ENCODE peak calls at places on chromosomes 3 and 15, in four cellular contexts. P is adrenal gland, J is right cardiac atrium, T is psoas muscle. Y is an unnamed sample. For H3K4me1 and H3K27me3, the result is how much of the 10 kb centered on the place peaks cover.

GRCh38 chr3:111895079-111895478 is 36.0 kb downstream of the PHLDB2 start:
- DNase-seq in T (no peak), P (no peak), J (no peak), Y (no peak)

GRCh38 chr3:38117163-38117716 is 19.7 kb downstream of the ACAA1 start:
- DNase-seq in P (peak), T (no peak), J (no peak), Y (no peak)

GRCh38 chr3:172181936-172182708 is 142.7 kb downstream of the FNDC3B start:
- DNase-seq in J (no peak), P (no peak), T (no peak), Y (no peak)

GRCh38 chr3:178284180-178284579 is 252.1 kb upstream of the KCNMB2 start:
- DNase-seq in T (no peak), P (no peak), J (no peak), Y (no peak)

GRCh38 chr3:120144267-120144666 is 50.0 kb upstream of the GSK3B start:
- DNase-seq in J (no peak), T (no peak), P (no peak), Y (no peak)

GRCh38 chr3:195762249-195762585 is 41.4 kb downstream of the MUC20 start:
- DNase-seq in P (no peak), T (no peak), J (no peak), Y (no peak)

GRCh38 chr15:77032647-77033416 is 37.9 kb downstream of the PSTPIP1 start:
- DNase-seq in T (peak), J (peak), P (peak), Y (no peak)

GRCh38 chr3:40088527-40089170 is 220.9 kb upstream of the EIF1B start:
- DNase-seq in T (no peak), J (no peak), P (no peak), Y (no peak)

GRCh38 chr3:184741259-184741556 is 29.3 kb upstream of the MAGEF1 start:
- DNase-seq in P (no peak), J (no peak), T (no peak), Y (peak)

GRCh38 chr3:195030791-195031321 is 240.1 kb downstream of the XXYLT1 start:
- DNase-seq in J (peak), T (no peak), P (no peak), Y (peak)

GRCh38 chr15:67174864-67175573 is 79.4 kb downstream of the AAGAB start:
- DNase-seq in J (no peak), T (no peak), P (no peak), Y (no peak)

GRCh38 chr15:30038667-30039523 is 43.9 kb upstream of the GOLGA8J start:
- DNase-seq in T (no peak), P (peak), J (no peak), Y (no peak)

GRCh38 chr3:55006277-55006676 is 78.4 kb upstream of the LRTM1 start:
- DNase-seq in P (no peak), T (no peak), J (no peak), Y (no peak)

GRCh38 chr15:33089878-33090757 is 104.4 kb downstream of the FMN1 start:
- DNase-seq in J (no peak), T (no peak), P (peak), Y (peak)

GRCh38 chr3:25775936-25776335 is 7.3 kb downstream of the NGLY1 start:
- DNase-seq in J (no peak), T (no peak), P (no peak), Y (no peak)

GRCh38 chr15:43762824-43763223 is 13.9 kb downstream of the ELL3 start:
- DNase-seq in J (no peak), T (no peak), P (no peak), Y (no peak)

GRCh38 chr3:66403268-66403990 is 97.4 kb downstream of the LRIG1 start:
- DNase-seq in P (no peak), T (no peak), J (no peak), Y (no peak)

GRCh38 chr15:99703603-99704443 is 29.4 kb downstream of the LYSMD4 start:
- DNase-seq in J (no peak), P (no peak), T (no peak), Y (no peak)

GRCh38 chr15:41969851-41970431 is 2.4 kb downstream of the EHD4 start:
- DNase-seq in T (no peak), P (peak), J (no peak), Y (no peak)

GRCh38 chr15:31905054-31905453 is 125.3 kb upstream of the CHRNA7 start:
- DNase-seq in J (peak), T (no peak), P (no peak), Y (no peak)

GRCh38 chr3:76387000-76387399 is 601.7 kb upstream of the ZNF717 start:
- DNase-seq in J (no peak), T (no peak), P (no peak), Y (no peak)

GRCh38 chr15:67857220-67857619 is 17.4 kb upstream of the RNU6-1 start:
- DNase-seq in J (no peak), P (no peak), T (no peak), Y (no peak)

GRCh38 chr15:31013863-31014607 is 22.6 kb upstream of the MTMR10 start:
- DNase-seq in P (no peak), T (no peak), J (no peak), Y (no peak)

GRCh38 chr3:53084310-53085001 is 38.6 kb upstream of the SFMBT1 start:
- DNase-seq in P (no peak), T (no peak), J (peak), Y (no peak)

GRCh38 chr15:78339559-78339958 is 594 bp upstream of the CRABP1 start:
- DNase-seq in T (no peak), J (no peak), P (no peak), Y (no peak)

GRCh38 chr3:4394048-4394447 is 73.0 kb downstream of the SUMF1 start:
- DNase-seq in T (no peak), J (no peak), P (no peak), Y (no peak)

GRCh38 chr15:63493451-63493850 is 10.9 kb upstream of the USP3 start:
- DNase-seq in J (no peak), T (no peak), P (no peak), Y (no peak)

GRCh38 chr15:63495343-63495742 is 9.1 kb upstream of the USP3 start:
- DNase-seq in P (no peak), T (no peak), J (no peak), Y (no peak)

GRCh38 chr15:63497642-63498100 is 6.7 kb upstream of the USP3 start:
- DNase-seq in P (peak), J (peak), T (no peak), Y (no peak)

GRCh38 chr15:63494406-63494805 is 10.0 kb upstream of the USP3 start:
- DNase-seq in T (no peak), P (no peak), J (no peak), Y (no peak)

DNA sequence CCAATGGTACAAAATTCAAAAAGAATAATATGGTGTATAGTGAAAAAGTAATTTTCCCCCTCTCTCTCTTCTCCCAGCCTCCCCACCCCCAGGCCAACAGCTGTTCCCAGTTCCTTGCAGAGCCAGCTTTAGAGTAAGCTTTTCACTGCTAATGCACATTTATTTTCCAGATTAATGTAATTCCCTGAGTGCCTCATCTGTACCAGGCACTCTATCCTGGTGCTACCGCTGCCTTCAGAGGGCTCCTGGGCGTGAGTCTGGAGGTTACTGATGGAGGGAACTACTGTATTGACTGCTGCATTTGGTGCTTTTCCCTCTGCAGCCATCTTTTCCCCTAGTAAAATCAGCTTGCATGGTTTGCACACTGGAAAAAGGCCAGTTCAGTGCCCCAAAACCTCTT is 8.6 kb upstream of the USP3 start:
- DNase-seq in J (no peak), P (no peak), T (no peak), Y (no peak)
- H3K4me3 ChIP-seq in J (no peak), P (no peak), T (no peak), Y (no peak)

DNA sequence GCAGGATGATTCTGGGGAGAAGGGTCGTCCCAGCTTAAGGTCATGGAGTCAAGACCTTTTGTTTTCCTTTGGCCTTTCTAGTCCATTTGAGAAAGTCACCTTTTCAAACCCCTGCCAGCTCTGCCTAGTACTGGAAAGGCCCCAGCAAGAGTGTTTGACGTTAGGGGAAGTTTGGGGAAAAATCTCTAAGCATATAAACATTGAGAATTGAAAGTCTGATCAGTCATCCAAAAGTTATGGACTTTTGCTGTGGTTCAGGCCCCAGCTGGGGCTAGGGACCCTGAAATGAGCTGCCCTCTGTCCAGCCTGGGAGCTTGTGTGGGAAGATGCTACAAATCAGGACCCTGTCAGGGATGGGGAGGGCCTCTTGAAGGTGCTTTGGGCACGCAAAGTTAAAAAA is 21.6 kb downstream of the SLC6A6 start:
- DNase-seq in P (no peak), T (no peak), J (no peak), Y (no peak)
- H3K4me1 ChIP-seq in P (half or more), T (half or more), J (under half), Y (under half)

GRCh38 chr15:60844010-60844409 is 365.1 kb upstream of the ICE2 start:
- DNase-seq in T (no peak), P (peak), J (no peak), Y (no peak)

GRCh38 chr15:60843482-60843881 is 364.5 kb upstream of the ICE2 start:
- DNase-seq in J (no peak), P (peak), T (no peak), Y (no peak)

GRCh38 chr15:60840703-60841411 is 361.9 kb upstream of the ICE2 start:
- DNase-seq in P (no peak), T (no peak), J (no peak), Y (no peak)

GRCh38 chr15:60842694-60843093 is 363.8 kb upstream of the ICE2 start:
- DNase-seq in T (no peak), P (no peak), J (no peak), Y (no peak)

GRCh38 chr15:60844431-60845174 is 365.7 kb upstream of the ICE2 start:
- DNase-seq in T (no peak), P (no peak), J (no peak), Y (no peak)
- H3K27me3 ChIP-seq in T (under half), P (under half), J (under half), Y (under half)

GRCh38 chr3:185929192-185930151 is 8.3 kb downstream of the TRA2B start:
- DNase-seq in T (no peak), J (no peak), P (no peak), Y (no peak)
- H3K4me3 ChIP-seq in T (peak), J (peak), P (no peak), Y (no peak)

DNA sequence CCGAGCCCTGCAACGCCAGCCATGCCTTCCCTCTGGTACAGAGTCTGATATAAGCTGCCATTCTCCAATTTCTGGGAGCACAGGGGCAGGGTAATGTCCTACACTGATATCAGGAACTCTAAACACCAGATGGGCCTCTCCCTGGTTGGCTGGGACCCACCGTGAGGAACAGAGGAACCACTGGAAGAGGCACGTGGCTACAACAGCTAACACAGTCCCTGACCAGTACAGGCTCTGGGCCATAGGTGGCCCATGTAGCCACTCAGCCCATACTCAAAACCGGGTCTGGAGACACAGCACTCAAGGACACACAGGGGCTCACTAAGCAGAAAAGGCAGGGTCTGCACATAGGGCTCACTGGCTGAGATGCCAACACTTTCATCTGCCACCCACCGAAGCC is 13.9 kb downstream of the NUP210 start:
- DNase-seq in P (no peak), J (no peak), T (no peak), Y (no peak)
- H3K4me1 ChIP-seq in P (under half), J (under half), T (under half), Y (under half)

Y was measured in prostate gland.